ENCODE peak calls at places on chromosomes 7 and 10, in five cellular contexts. One of them, this sample, is unnamed.

GRCh38 chr7:33399528-33400213 is 270.3 kb downstream of the BBS9 start:
- DNase-seq in hypothalamus: no peak
- DNase-seq in activated CD8-positive, alpha-beta memory T cell treated with anti-CD3 and anti-CD28 coated beads for 1 hour: no peak
- DNase-seq in NCI-H1105 treated with DMSO at 0.1 percent for 48 hours: peak
- DNase-seq in activated T-cell treated with anti-CD3 and anti-CD28 coated beads, Interleukin-2, amount 50 U/mL, for 48 hours: no peak
- DNase-seq in this sample: no peak

GRCh38 chr7:78675511-78675910 is 778.0 kb downstream of the MAGI2 start:
- DNase-seq in hypothalamus: no peak
- DNase-seq in activated CD8-positive, alpha-beta memory T cell treated with anti-CD3 and anti-CD28 coated beads for 1 hour: no peak
- DNase-seq in NCI-H1105 treated with DMSO at 0.1 percent for 48 hours: no peak
- DNase-seq in activated T-cell treated with anti-CD3 and anti-CD28 coated beads, Interleukin-2, amount 50 U/mL, for 48 hours: no peak
- DNase-seq in this sample: no peak

GRCh38 chr7:25389489-25390106 is 161.3 kb upstream of the NPVF start:
- DNase-seq in hypothalamus: no peak
- DNase-seq in activated CD8-positive, alpha-beta memory T cell treated with anti-CD3 and anti-CD28 coated beads for 1 hour: no peak
- DNase-seq in NCI-H1105 treated with DMSO at 0.1 percent for 48 hours: peak
- DNase-seq in activated T-cell treated with anti-CD3 and anti-CD28 coated beads, Interleukin-2, amount 50 U/mL, for 48 hours: no peak
- DNase-seq in this sample: peak

GRCh38 chr7:91609525-91609924 is 271.0 kb downstream of the MTERF1 start:
- DNase-seq in hypothalamus: no peak
- DNase-seq in activated CD8-positive, alpha-beta memory T cell treated with anti-CD3 and anti-CD28 coated beads for 1 hour: no peak
- DNase-seq in NCI-H1105 treated with DMSO at 0.1 percent for 48 hours: no peak
- DNase-seq in activated T-cell treated with anti-CD3 and anti-CD28 coated beads, Interleukin-2, amount 50 U/mL, for 48 hours: no peak
- DNase-seq in this sample: no peak

GRCh38 chr7:105963038-105963667 is at the start of gene CDHR3:
- DNase-seq in hypothalamus: no peak
- DNase-seq in activated CD8-positive, alpha-beta memory T cell treated with anti-CD3 and anti-CD28 coated beads for 1 hour: no peak
- DNase-seq in NCI-H1105 treated with DMSO at 0.1 percent for 48 hours: no peak
- DNase-seq in activated T-cell treated with anti-CD3 and anti-CD28 coated beads, Interleukin-2, amount 50 U/mL, for 48 hours: no peak
- DNase-seq in this sample: peak

GRCh38 chr7:47743898-47744612 is 162.1 kb upstream of the TNS3 start:
- DNase-seq in hypothalamus: no peak
- DNase-seq in activated CD8-positive, alpha-beta memory T cell treated with anti-CD3 and anti-CD28 coated beads for 1 hour: no peak
- DNase-seq in NCI-H1105 treated with DMSO at 0.1 percent for 48 hours: no peak
- DNase-seq in activated T-cell treated with anti-CD3 and anti-CD28 coated beads, Interleukin-2, amount 50 U/mL, for 48 hours: no peak
- DNase-seq in this sample: no peak

GRCh38 chr10:15225511-15225910 is 57.0 kb upstream of the NMT2 start:
- DNase-seq in hypothalamus: no peak
- DNase-seq in activated CD8-positive, alpha-beta memory T cell treated with anti-CD3 and anti-CD28 coated beads for 1 hour: no peak
- DNase-seq in NCI-H1105 treated with DMSO at 0.1 percent for 48 hours: no peak
- DNase-seq in activated T-cell treated with anti-CD3 and anti-CD28 coated beads, Interleukin-2, amount 50 U/mL, for 48 hours: no peak
- DNase-seq in this sample: no peak

GRCh38 chr10:27699778-27700177 is 45.8 kb downstream of the MKX start:
- DNase-seq in hypothalamus: no peak
- DNase-seq in activated CD8-positive, alpha-beta memory T cell treated with anti-CD3 and anti-CD28 coated beads for 1 hour: no peak
- DNase-seq in NCI-H1105 treated with DMSO at 0.1 percent for 48 hours: no peak
- DNase-seq in activated T-cell treated with anti-CD3 and anti-CD28 coated beads, Interleukin-2, amount 50 U/mL, for 48 hours: no peak
- DNase-seq in this sample: no peak

GRCh38 chr10:54577682-54578081 is 223.3 kb downstream of the PCDH15 start:
- DNase-seq in hypothalamus: no peak
- DNase-seq in activated CD8-positive, alpha-beta memory T cell treated with anti-CD3 and anti-CD28 coated beads for 1 hour: no peak
- DNase-seq in NCI-H1105 treated with DMSO at 0.1 percent for 48 hours: no peak
- DNase-seq in activated T-cell treated with anti-CD3 and anti-CD28 coated beads, Interleukin-2, amount 50 U/mL, for 48 hours: no peak
- DNase-seq in this sample: no peak

GRCh38 chr7:24307294-24307693 is 23.3 kb downstream of the NPY start:
- DNase-seq in hypothalamus: no peak
- DNase-seq in activated CD8-positive, alpha-beta memory T cell treated with anti-CD3 and anti-CD28 coated beads for 1 hour: no peak
- DNase-seq in NCI-H1105 treated with DMSO at 0.1 percent for 48 hours: no peak
- DNase-seq in activated T-cell treated with anti-CD3 and anti-CD28 coated beads, Interleukin-2, amount 50 U/mL, for 48 hours: no peak
- DNase-seq in this sample: no peak

GRCh38 chr7:121286742-121287699 is 41.8 kb upstream of the WNT16 start:
- DNase-seq in hypothalamus: no peak
- DNase-seq in activated CD8-positive, alpha-beta memory T cell treated with anti-CD3 and anti-CD28 coated beads for 1 hour: no peak
- DNase-seq in NCI-H1105 treated with DMSO at 0.1 percent for 48 hours: no peak
- DNase-seq in activated T-cell treated with anti-CD3 and anti-CD28 coated beads, Interleukin-2, amount 50 U/mL, for 48 hours: no peak
- DNase-seq in this sample: no peak

GRCh38 chr7:21326916-21327315 is 101.0 kb upstream of the SP4 start:
- DNase-seq in hypothalamus: no peak
- DNase-seq in activated CD8-positive, alpha-beta memory T cell treated with anti-CD3 and anti-CD28 coated beads for 1 hour: no peak
- DNase-seq in NCI-H1105 treated with DMSO at 0.1 percent for 48 hours: no peak
- DNase-seq in activated T-cell treated with anti-CD3 and anti-CD28 coated beads, Interleukin-2, amount 50 U/mL, for 48 hours: no peak
- DNase-seq in this sample: no peak

GRCh38 chr10:109899578-109900355 is 23.5 kb downstream of the XPNPEP1 start:
- DNase-seq in hypothalamus: no peak
- DNase-seq in activated CD8-positive, alpha-beta memory T cell treated with anti-CD3 and anti-CD28 coated beads for 1 hour: no peak
- DNase-seq in NCI-H1105 treated with DMSO at 0.1 percent for 48 hours: no peak
- DNase-seq in activated T-cell treated with anti-CD3 and anti-CD28 coated beads, Interleukin-2, amount 50 U/mL, for 48 hours: no peak
- DNase-seq in this sample: no peak

GRCh38 chr7:29375641-29376562 is 181.3 kb downstream of the CHN2 start:
- DNase-seq in hypothalamus: no peak
- DNase-seq in activated CD8-positive, alpha-beta memory T cell treated with anti-CD3 and anti-CD28 coated beads for 1 hour: no peak
- DNase-seq in NCI-H1105 treated with DMSO at 0.1 percent for 48 hours: no peak
- DNase-seq in activated T-cell treated with anti-CD3 and anti-CD28 coated beads, Interleukin-2, amount 50 U/mL, for 48 hours: no peak
- DNase-seq in this sample: no peak

GRCh38 chr10:96369890-96370574 is 11.2 kb upstream of the OPALIN start:
- DNase-seq in hypothalamus: no peak
- DNase-seq in activated CD8-positive, alpha-beta memory T cell treated with anti-CD3 and anti-CD28 coated beads for 1 hour: no peak
- DNase-seq in NCI-H1105 treated with DMSO at 0.1 percent for 48 hours: no peak
- DNase-seq in activated T-cell treated with anti-CD3 and anti-CD28 coated beads, Interleukin-2, amount 50 U/mL, for 48 hours: peak
- DNase-seq in this sample: no peak

GRCh38 chr10:42888504-42889095 is 106.0 kb downstream of the BMS1 start:
- DNase-seq in hypothalamus: no peak
- DNase-seq in activated CD8-positive, alpha-beta memory T cell treated with anti-CD3 and anti-CD28 coated beads for 1 hour: no peak
- DNase-seq in NCI-H1105 treated with DMSO at 0.1 percent for 48 hours: no peak
- DNase-seq in activated T-cell treated with anti-CD3 and anti-CD28 coated beads, Interleukin-2, amount 50 U/mL, for 48 hours: no peak
- DNase-seq in this sample: no peak

GRCh38 chr7:27605689-27606269 is 56.9 kb downstream of the HIBADH start:
- DNase-seq in hypothalamus: no peak
- DNase-seq in activated CD8-positive, alpha-beta memory T cell treated with anti-CD3 and anti-CD28 coated beads for 1 hour: no peak
- DNase-seq in NCI-H1105 treated with DMSO at 0.1 percent for 48 hours: peak
- DNase-seq in activated T-cell treated with anti-CD3 and anti-CD28 coated beads, Interleukin-2, amount 50 U/mL, for 48 hours: no peak
- DNase-seq in this sample: no peak

GRCh38 chr7:47326220-47326619 is 255.7 kb downstream of the TNS3 start:
- DNase-seq in hypothalamus: no peak
- DNase-seq in activated CD8-positive, alpha-beta memory T cell treated with anti-CD3 and anti-CD28 coated beads for 1 hour: no peak
- DNase-seq in NCI-H1105 treated with DMSO at 0.1 percent for 48 hours: no peak
- DNase-seq in activated T-cell treated with anti-CD3 and anti-CD28 coated beads, Interleukin-2, amount 50 U/mL, for 48 hours: no peak
- DNase-seq in this sample: no peak